ENCODE peak calls at places on chromosomes 13 and 19, in six cellular contexts. U is SK-MEL-5; R is stimulated activated CD8-positive, alpha-beta memory T cell treated with anti-CD3 and anti-CD28 coated beads, Interleukin-2, amount 100 ng/mL, for 48 hours; H is A172; Z is upper lobe of right lung; Y is HS-27A. G is an unnamed sample.

GRCh38 chr19:40718774-40719391 is 2.0 kb downstream of the ITPKC start:
- DNase-seq in Z (peak; percentile 94), R (no peak), U (no peak), H (no peak), Y (peak; percentile 34), G (no peak)

GRCh38 chr19:4600893-4601292 is 38.4 kb upstream of the TNFAIP8L1 start:
- DNase-seq in H (no peak), R (no peak), Z (no peak), U (no peak), Y (no peak), G (no peak)

GRCh38 chr13:112242777-112243176 is 133.4 kb upstream of the SPACA7 start:
- DNase-seq in R (no peak), U (no peak), H (no peak), Y (no peak), Z (peak; percentile 8), G (no peak)

GRCh38 chr19:10288662-10289166 is 1.0 kb upstream of the ICAM5 start:
- DNase-seq in U (peak; percentile 69), Z (peak; percentile 79), Y (peak; percentile 66), R (no peak), H (no peak), G (peak; percentile 49)

GRCh38 chr13:44266772-44267171 is 106.9 kb upstream of the SERP2 start:
- DNase-seq in Z (no peak), Y (no peak), R (no peak), U (no peak), H (no peak), G (no peak)

GRCh38 chr13:92510416-92510815 is 716.2 kb upstream of the GPC6 start:
- DNase-seq in R (no peak), Z (no peak), Y (peak; percentile 14), H (peak; percentile 22), U (no peak), G (no peak)

GRCh38 chr13:25377244-25377962 is 5.6 kb downstream of the ATP8A2 start:
- DNase-seq in Z (no peak), H (no peak), R (no peak), U (no peak), Y (no peak), G (no peak)

GRCh38 chr13:94858856-94859811 is 146.8 kb upstream of the SOX21 start:
- DNase-seq in R (no peak), Z (peak; percentile 70), H (no peak), Y (no peak), U (no peak), G (peak; percentile 11)

GRCh38 chr13:76667551-76667950 is 218.7 kb downstream of the KCTD12 start:
- DNase-seq in U (peak; percentile 58), Z (no peak), H (peak; percentile 8), R (no peak), Y (no peak), G (peak; percentile 40)

GRCh38 chr13:102869948-102870676 is 24.3 kb downstream of the ERCC5 start:
- DNase-seq in Z (no peak), R (no peak), U (no peak), H (no peak), Y (no peak), G (no peak)

GRCh38 chr19:29872224-29872731 is 60.5 kb downstream of the CCNE1 start:
- DNase-seq in U (no peak), R (no peak), H (no peak), Y (no peak), Z (peak; percentile 62), G (no peak)